ENCODE peak calls at places on chromosomes 6 and 20, in seven cellular contexts. One of them, this sample, is unnamed.

GRCh38 chr6:134247271-134247833 is 70.6 kb downstream of the SGK1 start:
- DNase-seq in GM04504: no peak
- DNase-seq in SK-MEL-5: no peak
- DNase-seq in left ventricle myocardium inferior: no peak
- DNase-seq in fibroblast of pulmonary artery: no peak
- DNase-seq in amniotic stem cell: no peak
- DNase-seq in adrenal gland: peak
- DNase-seq in this sample: no peak

GRCh38 chr6:100633096-100633766 is 168.5 kb upstream of the SIM1 start:
- DNase-seq in GM04504: peak
- DNase-seq in SK-MEL-5: peak
- DNase-seq in left ventricle myocardium inferior: no peak
- DNase-seq in fibroblast of pulmonary artery: peak
- DNase-seq in amniotic stem cell: peak
- DNase-seq in adrenal gland: no peak
- DNase-seq in this sample: peak

GRCh38 chr20:32427996-32428395 is 69.9 kb downstream of the ASXL1 start:
- DNase-seq in GM04504: no peak
- DNase-seq in SK-MEL-5: no peak
- DNase-seq in left ventricle myocardium inferior: no peak
- DNase-seq in fibroblast of pulmonary artery: no peak
- DNase-seq in amniotic stem cell: no peak
- DNase-seq in adrenal gland: no peak
- DNase-seq in this sample: no peak

GRCh38 chr20:58072695-58073671 is 155.5 kb downstream of the ANKRD60 start:
- DNase-seq in GM04504: no peak
- DNase-seq in SK-MEL-5: no peak
- DNase-seq in left ventricle myocardium inferior: no peak
- DNase-seq in fibroblast of pulmonary artery: no peak
- DNase-seq in amniotic stem cell: no peak
- DNase-seq in adrenal gland: no peak
- DNase-seq in this sample: no peak

GRCh38 chr6:140977425-140977824 is 1155.3 kb upstream of the GJE1 start:
- DNase-seq in GM04504: peak
- DNase-seq in SK-MEL-5: no peak
- DNase-seq in left ventricle myocardium inferior: no peak
- DNase-seq in fibroblast of pulmonary artery: peak
- DNase-seq in amniotic stem cell: no peak
- DNase-seq in adrenal gland: no peak
- DNase-seq in this sample: no peak

GRCh38 chr20:44979090-44979621 is 12.8 kb downstream of the STK4 start:
- DNase-seq in GM04504: no peak
- DNase-seq in SK-MEL-5: peak
- DNase-seq in left ventricle myocardium inferior: no peak
- DNase-seq in fibroblast of pulmonary artery: peak
- DNase-seq in amniotic stem cell: no peak
- DNase-seq in adrenal gland: no peak
- DNase-seq in this sample: no peak

GRCh38 chr20:3383878-3384495 is 23.5 kb downstream of the DNAAF9 start:
- DNase-seq in GM04504: no peak
- DNase-seq in SK-MEL-5: no peak
- DNase-seq in left ventricle myocardium inferior: no peak
- DNase-seq in fibroblast of pulmonary artery: no peak
- DNase-seq in amniotic stem cell: no peak
- DNase-seq in adrenal gland: no peak
- DNase-seq in this sample: no peak

GRCh38 chr6:36840471-36841461 is 1.5 kb upstream of the CPNE5 start:
- DNase-seq in GM04504: no peak
- DNase-seq in SK-MEL-5: no peak
- DNase-seq in left ventricle myocardium inferior: peak
- DNase-seq in fibroblast of pulmonary artery: no peak
- DNase-seq in amniotic stem cell: no peak
- DNase-seq in adrenal gland: no peak
- DNase-seq in this sample: no peak

This sample was measured in foreskin melanocyte.